ENCODE peak calls at places on chromosome 9, in five cellular contexts. One of them, this sample, is unnamed.

GRCh38 chr9:38026021-38026809 is 42.8 kb downstream of the SHB start:
- DNase-seq in NCI-H460: peak
- DNase-seq in stimulated activated CD8-positive, alpha-beta memory T cell treated with anti-CD3 and anti-CD28 coated beads, Interleukin-15, amount 100 ng/mL, for 48 hours: no peak
- DNase-seq in CD4-positive, alpha-beta memory T cell: no peak
- DNase-seq in islet precursor cell: peak
- DNase-seq in this sample: peak

GRCh38 chr9:114108016-114108833 is 9.1 kb upstream of the KIF12 start:
- DNase-seq in CD4-positive, alpha-beta memory T cell: peak
- DNase-seq in stimulated activated CD8-positive, alpha-beta memory T cell treated with anti-CD3 and anti-CD28 coated beads, Interleukin-15, amount 100 ng/mL, for 48 hours: peak
- DNase-seq in islet precursor cell: peak
- DNase-seq in NCI-H460: peak
- DNase-seq in this sample: peak

GRCh38 chr9:95504053-95504963 is 12.5 kb downstream of the PTCH1 start:
- DNase-seq in NCI-H460: peak
- DNase-seq in CD4-positive, alpha-beta memory T cell: no peak
- DNase-seq in stimulated activated CD8-positive, alpha-beta memory T cell treated with anti-CD3 and anti-CD28 coated beads, Interleukin-15, amount 100 ng/mL, for 48 hours: no peak
- DNase-seq in islet precursor cell: no peak
- DNase-seq in this sample: peak

GRCh38 chr9:127912296-127912695 is 4.5 kb downstream of the ST6GALNAC4 start:
- DNase-seq in islet precursor cell: no peak
- DNase-seq in stimulated activated CD8-positive, alpha-beta memory T cell treated with anti-CD3 and anti-CD28 coated beads, Interleukin-15, amount 100 ng/mL, for 48 hours: no peak
- DNase-seq in CD4-positive, alpha-beta memory T cell: no peak
- DNase-seq in NCI-H460: no peak
- DNase-seq in this sample: no peak

GRCh38 chr9:5186416-5187169 is 1.2 kb upstream of the INSL6 start:
- DNase-seq in CD4-positive, alpha-beta memory T cell: peak
- DNase-seq in NCI-H460: peak
- DNase-seq in stimulated activated CD8-positive, alpha-beta memory T cell treated with anti-CD3 and anti-CD28 coated beads, Interleukin-15, amount 100 ng/mL, for 48 hours: peak
- DNase-seq in islet precursor cell: peak
- DNase-seq in this sample: peak

GRCh38 chr9:115845648-115846312 is 307.8 kb upstream of the PAPPA start:
- DNase-seq in islet precursor cell: peak
- DNase-seq in stimulated activated CD8-positive, alpha-beta memory T cell treated with anti-CD3 and anti-CD28 coated beads, Interleukin-15, amount 100 ng/mL, for 48 hours: no peak
- DNase-seq in NCI-H460: no peak
- DNase-seq in CD4-positive, alpha-beta memory T cell: no peak
- DNase-seq in this sample: no peak

GRCh38 chr9:38171926-38172325 is 102.9 kb upstream of the SHB start:
- DNase-seq in NCI-H460: no peak
- DNase-seq in CD4-positive, alpha-beta memory T cell: no peak
- DNase-seq in stimulated activated CD8-positive, alpha-beta memory T cell treated with anti-CD3 and anti-CD28 coated beads, Interleukin-15, amount 100 ng/mL, for 48 hours: no peak
- DNase-seq in islet precursor cell: peak
- DNase-seq in this sample: no peak

GRCh38 chr9:86614871-86615849 is 260.9 kb upstream of the TUT7 start:
- DNase-seq in stimulated activated CD8-positive, alpha-beta memory T cell treated with anti-CD3 and anti-CD28 coated beads, Interleukin-15, amount 100 ng/mL, for 48 hours: no peak
- DNase-seq in CD4-positive, alpha-beta memory T cell: no peak
- DNase-seq in NCI-H460: no peak
- DNase-seq in islet precursor cell: peak
- DNase-seq in this sample: peak

GRCh38 chr9:132018957-132019405 is 60.7 kb downstream of the MED27 start:
- DNase-seq in islet precursor cell: no peak
- DNase-seq in NCI-H460: no peak
- DNase-seq in CD4-positive, alpha-beta memory T cell: no peak
- DNase-seq in stimulated activated CD8-positive, alpha-beta memory T cell treated with anti-CD3 and anti-CD28 coated beads, Interleukin-15, amount 100 ng/mL, for 48 hours: no peak
- DNase-seq in this sample: no peak

GRCh38 chr9:16870606-16871357 is at the start of gene BNC2:
- DNase-seq in NCI-H460: peak
- DNase-seq in islet precursor cell: peak
- DNase-seq in stimulated activated CD8-positive, alpha-beta memory T cell treated with anti-CD3 and anti-CD28 coated beads, Interleukin-15, amount 100 ng/mL, for 48 hours: no peak
- DNase-seq in CD4-positive, alpha-beta memory T cell: no peak
- DNase-seq in this sample: peak

GRCh38 chr9:77946969-77947368 is 84.6 kb downstream of the GNAQ start:
- DNase-seq in islet precursor cell: no peak
- DNase-seq in CD4-positive, alpha-beta memory T cell: no peak
- DNase-seq in NCI-H460: no peak
- DNase-seq in stimulated activated CD8-positive, alpha-beta memory T cell treated with anti-CD3 and anti-CD28 coated beads, Interleukin-15, amount 100 ng/mL, for 48 hours: no peak
- DNase-seq in this sample: no peak

GRCh38 chr9:113707953-113708695 is 168.0 kb upstream of the ZNF618 start:
- DNase-seq in islet precursor cell: peak
- DNase-seq in CD4-positive, alpha-beta memory T cell: no peak
- DNase-seq in NCI-H460: no peak
- DNase-seq in stimulated activated CD8-positive, alpha-beta memory T cell treated with anti-CD3 and anti-CD28 coated beads, Interleukin-15, amount 100 ng/mL, for 48 hours: no peak
- DNase-seq in this sample: no peak

GRCh38 chr9:80410106-80410505 is 838.3 kb downstream of the TLE4 start:
- DNase-seq in islet precursor cell: no peak
- DNase-seq in NCI-H460: no peak
- DNase-seq in stimulated activated CD8-positive, alpha-beta memory T cell treated with anti-CD3 and anti-CD28 coated beads, Interleukin-15, amount 100 ng/mL, for 48 hours: no peak
- DNase-seq in CD4-positive, alpha-beta memory T cell: no peak
- DNase-seq in this sample: peak

GRCh38 chr9:75683591-75683990 is 206.9 kb upstream of the PCSK5 start:
- DNase-seq in NCI-H460: no peak
- DNase-seq in CD4-positive, alpha-beta memory T cell: no peak
- DNase-seq in stimulated activated CD8-positive, alpha-beta memory T cell treated with anti-CD3 and anti-CD28 coated beads, Interleukin-15, amount 100 ng/mL, for 48 hours: no peak
- DNase-seq in islet precursor cell: no peak
- DNase-seq in this sample: no peak

GRCh38 chr9:12847591-12847990 is 72.8 kb downstream of the LURAP1L start:
- DNase-seq in stimulated activated CD8-positive, alpha-beta memory T cell treated with anti-CD3 and anti-CD28 coated beads, Interleukin-15, amount 100 ng/mL, for 48 hours: no peak
- DNase-seq in NCI-H460: no peak
- DNase-seq in CD4-positive, alpha-beta memory T cell: no peak
- DNase-seq in islet precursor cell: no peak
- DNase-seq in this sample: no peak

GRCh38 chr9:115786321-115786720 is 367.3 kb upstream of the PAPPA start:
- DNase-seq in CD4-positive, alpha-beta memory T cell: no peak
- DNase-seq in NCI-H460: no peak
- DNase-seq in islet precursor cell: no peak
- DNase-seq in stimulated activated CD8-positive, alpha-beta memory T cell treated with anti-CD3 and anti-CD28 coated beads, Interleukin-15, amount 100 ng/mL, for 48 hours: no peak
- DNase-seq in this sample: no peak

GRCh38 chr9:5569357-5569756 is 59.0 kb downstream of the PDCD1LG2 start:
- DNase-seq in stimulated activated CD8-positive, alpha-beta memory T cell treated with anti-CD3 and anti-CD28 coated beads, Interleukin-15, amount 100 ng/mL, for 48 hours: no peak
- DNase-seq in NCI-H460: no peak
- DNase-seq in islet precursor cell: no peak
- DNase-seq in CD4-positive, alpha-beta memory T cell: no peak
- DNase-seq in this sample: no peak

GRCh38 chr9:128203842-128204551 is 818 bp downstream of the DNM1 start:
- DNase-seq in NCI-H460: no peak
- DNase-seq in stimulated activated CD8-positive, alpha-beta memory T cell treated with anti-CD3 and anti-CD28 coated beads, Interleukin-15, amount 100 ng/mL, for 48 hours: no peak
- DNase-seq in islet precursor cell: peak
- DNase-seq in CD4-positive, alpha-beta memory T cell: peak
- DNase-seq in this sample: peak

GRCh38 chr9:136403538-136403914 is 3.6 kb upstream of the SNAPC4 start:
- DNase-seq in CD4-positive, alpha-beta memory T cell: peak
- DNase-seq in NCI-H460: no peak
- DNase-seq in stimulated activated CD8-positive, alpha-beta memory T cell treated with anti-CD3 and anti-CD28 coated beads, Interleukin-15, amount 100 ng/mL, for 48 hours: peak
- DNase-seq in islet precursor cell: no peak
- DNase-seq in this sample: no peak

GRCh38 chr9:130987738-130988399 is 21.1 kb upstream of the LAMC3 start:
- DNase-seq in islet precursor cell: no peak
- DNase-seq in NCI-H460: no peak
- DNase-seq in CD4-positive, alpha-beta memory T cell: no peak
- DNase-seq in stimulated activated CD8-positive, alpha-beta memory T cell treated with anti-CD3 and anti-CD28 coated beads, Interleukin-15, amount 100 ng/mL, for 48 hours: no peak
- DNase-seq in this sample: no peak

GRCh38 chr9:114156658-114157421 is 1.5 kb downstream of the COL27A1 start:
- DNase-seq in islet precursor cell: peak
- DNase-seq in CD4-positive, alpha-beta memory T cell: peak
- DNase-seq in NCI-H460: no peak
- DNase-seq in stimulated activated CD8-positive, alpha-beta memory T cell treated with anti-CD3 and anti-CD28 coated beads, Interleukin-15, amount 100 ng/mL, for 48 hours: no peak
- DNase-seq in this sample: peak

GRCh38 chr9:19232830-19233194 is 2.3 kb downstream of the DENND4C start:
- DNase-seq in islet precursor cell: no peak
- DNase-seq in stimulated activated CD8-positive, alpha-beta memory T cell treated with anti-CD3 and anti-CD28 coated beads, Interleukin-15, amount 100 ng/mL, for 48 hours: no peak
- DNase-seq in CD4-positive, alpha-beta memory T cell: peak
- DNase-seq in NCI-H460: no peak
- DNase-seq in this sample: no peak

GRCh38 chr9:110258671-110259070 is 2.4 kb upstream of the TXN start:
- DNase-seq in stimulated activated CD8-positive, alpha-beta memory T cell treated with anti-CD3 and anti-CD28 coated beads, Interleukin-15, amount 100 ng/mL, for 48 hours: no peak
- DNase-seq in CD4-positive, alpha-beta memory T cell: no peak
- DNase-seq in islet precursor cell: no peak
- DNase-seq in NCI-H460: no peak
- DNase-seq in this sample: no peak

GRCh38 chr9:136392538-136393449 is 7.2 kb downstream of the SNAPC4 start:
- DNase-seq in NCI-H460: no peak
- DNase-seq in stimulated activated CD8-positive, alpha-beta memory T cell treated with anti-CD3 and anti-CD28 coated beads, Interleukin-15, amount 100 ng/mL, for 48 hours: no peak
- DNase-seq in CD4-positive, alpha-beta memory T cell: no peak
- DNase-seq in islet precursor cell: no peak
- DNase-seq in this sample: no peak

GRCh38 chr9:97307091-97307490 is 368 bp upstream of the CCDC180 start:
- DNase-seq in CD4-positive, alpha-beta memory T cell: no peak
- DNase-seq in stimulated activated CD8-positive, alpha-beta memory T cell treated with anti-CD3 and anti-CD28 coated beads, Interleukin-15, amount 100 ng/mL, for 48 hours: peak
- DNase-seq in NCI-H460: no peak
- DNase-seq in islet precursor cell: peak
- DNase-seq in this sample: peak

GRCh38 chr9:125240649-125240999 is 519 bp downstream of the HSPA5 start:
- DNase-seq in stimulated activated CD8-positive, alpha-beta memory T cell treated with anti-CD3 and anti-CD28 coated beads, Interleukin-15, amount 100 ng/mL, for 48 hours: peak
- DNase-seq in islet precursor cell: peak
- DNase-seq in CD4-positive, alpha-beta memory T cell: peak
- DNase-seq in NCI-H460: no peak
- DNase-seq in this sample: no peak

GRCh38 chr9:6592231-6592630 is 53.3 kb downstream of the GLDC start:
- DNase-seq in CD4-positive, alpha-beta memory T cell: no peak
- DNase-seq in stimulated activated CD8-positive, alpha-beta memory T cell treated with anti-CD3 and anti-CD28 coated beads, Interleukin-15, amount 100 ng/mL, for 48 hours: no peak
- DNase-seq in islet precursor cell: no peak
- DNase-seq in NCI-H460: no peak
- DNase-seq in this sample: peak

GRCh38 chr9:22118810-22119479 is 109.8 kb upstream of the CDKN2B start:
- DNase-seq in CD4-positive, alpha-beta memory T cell: no peak
- DNase-seq in islet precursor cell: no peak
- DNase-seq in stimulated activated CD8-positive, alpha-beta memory T cell treated with anti-CD3 and anti-CD28 coated beads, Interleukin-15, amount 100 ng/mL, for 48 hours: no peak
- DNase-seq in NCI-H460: no peak
- DNase-seq in this sample: no peak

GRCh38 chr9:133944746-133945135 is 47.4 kb downstream of the VAV2 start:
- DNase-seq in CD4-positive, alpha-beta memory T cell: no peak
- DNase-seq in islet precursor cell: no peak
- DNase-seq in stimulated activated CD8-positive, alpha-beta memory T cell treated with anti-CD3 and anti-CD28 coated beads, Interleukin-15, amount 100 ng/mL, for 48 hours: no peak
- DNase-seq in NCI-H460: peak
- DNase-seq in this sample: peak